ENCODE peak calls at places on chromosomes 1 and 21, in seven cellular contexts. S is KG1, N is T-helper 17 cell, X is cardiac fibroblast, Q is SHP77, I is hypothalamus, M is spleen. J is an unnamed sample.
A peak's percentile ranks its signal among the peaks of the same experiment; 100 is the strongest.

GRCh38 chr1:184493987-184494388 is 107.2 kb downstream of the C1orf21 start:
- DNase-seq in S (no peak), Q (no peak), I (no peak), X (no peak), M (no peak), N (no peak), J (no peak)

GRCh38 chr1:33560680-33561079 is 88.2 kb downstream of the ZSCAN20 start:
- DNase-seq in M (no peak), X (no peak), I (no peak), S (no peak), Q (no peak), N (no peak), J (no peak)

GRCh38 chr1:53306168-53306567 is 21.7 kb downstream of the LRP8 start:
- DNase-seq in M (no peak), Q (no peak), I (no peak), S (no peak), X (peak; percentile 26), N (no peak), J (no peak)

GRCh38 chr1:26851106-26851684 is 11.8 kb upstream of the SFN start:
- DNase-seq in M (no peak), N (no peak), X (no peak), I (no peak), S (no peak), Q (no peak), J (no peak)

GRCh38 chr1:193283026-193283425 is 96.6 kb upstream of the B3GALT2 start:
- DNase-seq in N (no peak), X (no peak), I (no peak), Q (no peak), M (no peak), S (no peak), J (no peak)

GRCh38 chr1:53835491-53835890 is 2.6 kb downstream of the NDC1 start:
- DNase-seq in M (no peak), I (no peak), S (no peak), Q (no peak), N (no peak), X (no peak), J (no peak)

GRCh38 chr1:218557731-218558130 is 212.6 kb downstream of the TGFB2 start:
- DNase-seq in I (no peak), Q (peak; percentile 92), M (no peak), N (no peak), X (peak; percentile 68), S (no peak), J (no peak)

GRCh38 chr1:210608766-210609165 is 280.1 kb downstream of the HHAT start:
- DNase-seq in I (no peak), S (no peak), N (no peak), X (no peak), Q (no peak), M (no peak), J (no peak)

GRCh38 chr1:20212685-20213331 is 26.5 kb upstream of the PLA2G2C start:
- DNase-seq in M (peak; percentile 88), S (peak; percentile 6), X (peak; percentile 63), N (peak; percentile 31), I (peak; percentile 16), Q (peak; percentile 68), J (peak; percentile 63)

GRCh38 chr1:58927026-58927721 is 143.3 kb upstream of the JUN start:
- DNase-seq in N (no peak), Q (no peak), M (no peak), I (no peak), S (no peak), X (no peak), J (no peak)

GRCh38 chr1:90341485-90341884 is 346.6 kb downstream of the ZNF326 start:
- DNase-seq in X (no peak), Q (no peak), N (no peak), S (no peak), M (no peak), I (no peak), J (no peak)

GRCh38 chr21:34243562-34243961 is 120.2 kb upstream of the KCNE2 start:
- DNase-seq in M (no peak), Q (peak; percentile 9), N (no peak), I (no peak), X (peak; percentile 42), S (no peak), J (no peak)

GRCh38 chr1:53902235-53902920 is 8.4 kb downstream of the DIO1 start:
- DNase-seq in M (no peak), N (no peak), S (no peak), I (no peak), Q (no peak), X (no peak), J (no peak)

GRCh38 chr1:200154069-200154767 is 126.7 kb downstream of the NR5A2 start:
- DNase-seq in M (peak; percentile 78), I (no peak), Q (no peak), N (no peak), S (peak; percentile 49), X (peak; percentile 59), J (no peak)

GRCh38 chr1:173554541-173555250 is 48.2 kb downstream of the SLC9C2 start:
- DNase-seq in Q (no peak), X (no peak), N (no peak), S (no peak), I (no peak), M (no peak), J (no peak)

GRCh38 chr1:221165331-221166161 is 286.3 kb downstream of the HLX start:
- DNase-seq in S (no peak), X (peak; percentile 10), Q (no peak), M (no peak), N (no peak), I (no peak), J (no peak)